ENCODE peak calls at places on chromosome 3, in four cellular contexts. X, M, D and L are unnamed samples.

GRCh38 chr3:140274429-140274828 is 339.4 kb downstream of the CLSTN2 start:
- DNase-seq in X (no peak), M (no peak), D (no peak), L (no peak)

GRCh38 chr3:129240436-129240835 is 9.0 kb upstream of the COPG1 start:
- DNase-seq in X (no peak), M (no peak), D (no peak), L (no peak)

GRCh38 chr3:160150525-160150924 is 74.7 kb upstream of the C3orf80 start:
- DNase-seq in X (no peak), M (no peak), D (no peak), L (no peak)

GRCh38 chr3:100613721-100614390 is 4.5 kb downstream of the ADGRG7 start:
- DNase-seq in X (no peak), M (no peak), D (no peak), L (peak; percentile 83)

GRCh38 chr3:178476886-178477285 is 59.4 kb upstream of the KCNMB2 start:
- DNase-seq in X (no peak), M (no peak), D (no peak), L (no peak)

GRCh38 chr3:45631486-45631885 is 36.9 kb downstream of the LIMD1 start:
- DNase-seq in X (no peak), M (no peak), D (peak; percentile 40), L (no peak)

GRCh38 chr3:38988955-38989354 is 62.8 kb downstream of the SCN11A start:
- DNase-seq in X (no peak), M (no peak), D (no peak), L (no peak)

GRCh38 chr3:114095808-114096207 is 39.3 kb downstream of the QTRT2 start:
- DNase-seq in X (no peak), M (no peak), D (no peak), L (no peak)

GRCh38 chr3:195182470-195182795 is 88.5 kb downstream of the XXYLT1 start:
- DNase-seq in X (no peak), M (no peak), D (no peak), L (no peak)

GRCh38 chr3:62710761-62711160 is 164.5 kb downstream of the CADPS start:
- DNase-seq in X (no peak), M (no peak), D (no peak), L (no peak)

GRCh38 chr3:133792171-133792763 is 13.3 kb upstream of the SRPRB start:
- DNase-seq in X (no peak), M (no peak), D (no peak), L (no peak)

GRCh38 chr3:32198011-32198410 is 40.5 kb upstream of the CMTM8 start:
- DNase-seq in X (no peak), M (no peak), D (no peak), L (no peak)

GRCh38 chr3:126125781-126126251 is 41.9 kb upstream of the SLC41A3 start:
- DNase-seq in X (peak; percentile 4), M (no peak), D (no peak), L (no peak)

GRCh38 chr3:45958333-45958791 is 15.1 kb downstream of the CXCR6 start:
- DNase-seq in X (no peak), M (no peak), D (no peak), L (no peak)

GRCh38 chr3:155282416-155283091 is 10.9 kb downstream of the STRIT1 start:
- DNase-seq in X (no peak), M (no peak), D (peak; percentile 66), L (peak; percentile 23)

GRCh38 chr3:46429671-46430070 is 22.6 kb downstream of the CCRL2 start:
- DNase-seq in X (no peak), M (no peak), D (no peak), L (no peak)

GRCh38 chr3:180523040-180523439 is 78.9 kb upstream of the TTC14 start:
- DNase-seq in X (no peak), M (no peak), D (no peak), L (no peak)

GRCh38 chr3:121796970-121797369 is 37.9 kb downstream of the IQCB1 start:
- DNase-seq in X (no peak), M (no peak), D (no peak), L (no peak)

DNA sequence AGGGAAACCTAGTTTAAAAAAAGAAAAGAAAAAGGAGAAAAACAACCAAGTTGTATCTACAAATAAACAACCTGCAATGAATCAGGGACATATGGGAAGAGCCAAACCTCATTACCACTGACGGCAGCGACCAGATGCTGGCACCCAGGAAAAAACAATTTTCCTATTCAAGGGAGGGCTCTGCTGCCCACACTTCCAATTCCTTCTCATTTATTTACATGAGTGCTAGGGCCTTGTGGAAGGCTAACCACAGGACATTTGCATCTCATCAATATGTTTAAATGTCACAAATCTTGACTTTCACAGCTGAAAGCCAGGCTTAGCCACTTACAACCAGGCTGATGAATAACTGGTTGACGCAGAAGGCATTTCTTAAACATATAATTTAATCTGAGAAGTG is 36.0 kb downstream of the RFTN1 start:
- DNase-seq in X (no peak), M (no peak), D (no peak), L (no peak)
- TF ChIP-seq TCF7 in X (no peak), M (no peak), D (no peak), L (no peak)

GRCh38 chr3:171614318-171614967 is 154.2 kb upstream of the TNIK start:
- DNase-seq in X (peak; percentile 68), M (no peak), D (peak; percentile 38), L (peak; percentile 4)
- TF ChIP-seq TCF7 in X (no peak), M (no peak), D (no peak), L (no peak)

DNA sequence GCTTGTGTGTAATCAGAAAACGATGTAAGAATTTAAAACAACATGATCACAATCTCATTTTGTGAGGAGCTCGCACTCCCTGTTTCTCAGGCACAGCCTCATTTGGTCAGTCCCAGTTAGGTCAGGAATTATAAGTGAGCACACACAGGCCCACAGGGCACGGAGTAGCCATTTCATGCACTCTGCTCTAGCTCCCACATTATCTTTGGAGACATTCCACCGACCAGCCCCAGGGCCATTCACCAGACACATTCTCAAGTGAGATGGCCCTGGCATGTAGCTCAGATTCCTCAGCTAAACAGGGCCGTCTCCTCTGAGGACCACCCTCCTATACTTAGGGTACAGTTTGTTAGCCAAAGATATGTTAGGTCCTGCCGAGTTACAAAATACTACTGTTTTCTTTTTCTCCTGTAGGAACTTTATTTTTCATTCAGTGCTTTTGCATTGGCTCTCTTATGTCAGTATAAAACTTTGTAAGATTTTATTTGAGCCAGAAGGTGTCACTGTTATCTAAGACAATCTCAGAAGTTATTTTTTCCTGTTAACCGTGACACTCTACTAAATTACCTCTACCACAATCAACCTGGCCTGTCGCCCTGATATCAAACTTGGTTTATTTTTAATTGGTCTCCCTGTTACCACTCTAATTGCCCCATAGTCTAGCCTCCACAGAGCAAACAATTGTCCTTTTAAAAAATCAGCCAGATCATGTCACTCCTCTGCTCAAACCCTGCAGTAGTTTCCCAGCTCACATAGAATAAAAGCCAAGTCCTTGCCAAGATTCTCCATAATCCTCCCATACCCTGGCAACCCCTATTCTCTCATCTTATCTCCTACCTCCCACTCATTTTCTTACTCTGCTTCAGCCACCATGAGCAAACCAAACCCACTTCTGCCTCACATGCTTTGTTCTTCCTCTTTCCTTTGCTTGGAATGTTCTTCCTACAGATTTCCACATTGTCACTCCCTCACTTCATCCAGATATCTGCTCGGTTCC is 105.7 kb downstream of the PPP2R3A start:
- DNase-seq in X (no peak), M (no peak), D (no peak), L (no peak)
- TF ChIP-seq TCF7 in X (no peak), M (no peak), D (no peak), L (no peak)

GRCh38 chr3:142586803-142587406 is 8.4 kb upstream of the ATR start:
- DNase-seq in X (no peak), M (no peak), D (peak; percentile 44), L (peak; percentile 85)
- TF ChIP-seq TCF7 in X (no peak), M (no peak), D (no peak), L (no peak)

DNA sequence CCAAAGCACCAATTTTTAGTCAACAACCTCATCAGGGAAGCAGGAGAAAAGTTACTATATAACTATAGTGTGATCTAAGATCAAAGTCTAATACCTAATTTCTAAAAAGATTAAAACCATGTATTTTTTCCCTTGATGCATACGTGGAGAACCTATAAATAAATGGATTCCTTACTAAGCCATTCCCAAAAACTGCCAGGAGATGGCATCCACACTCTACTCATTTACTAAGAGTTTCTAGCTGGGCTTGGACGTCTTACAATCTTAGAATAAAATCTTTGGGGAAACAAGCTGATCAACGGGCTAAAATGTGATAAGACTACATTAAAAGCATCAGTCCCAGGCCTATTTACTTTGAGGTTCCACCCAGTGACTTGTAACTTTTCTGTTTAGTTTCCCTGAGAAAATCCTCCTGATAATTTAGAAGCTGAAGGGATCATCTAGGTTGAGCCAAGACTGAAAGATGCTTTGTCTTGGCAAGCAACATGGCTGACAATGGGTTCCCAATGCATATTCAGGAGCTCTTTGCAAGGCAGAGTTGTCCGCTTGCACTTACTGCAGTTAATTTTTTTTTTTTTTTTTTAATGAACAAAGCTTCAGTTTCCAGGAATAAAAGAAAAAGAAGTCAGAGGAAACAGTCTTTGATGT is 85.5 kb upstream of the FGF12 start:
- DNase-seq in X (no peak), M (no peak), D (no peak), L (peak; percentile 54)
- TF ChIP-seq TCF7 in X (no peak), M (no peak), D (no peak), L (no peak)

DNA sequence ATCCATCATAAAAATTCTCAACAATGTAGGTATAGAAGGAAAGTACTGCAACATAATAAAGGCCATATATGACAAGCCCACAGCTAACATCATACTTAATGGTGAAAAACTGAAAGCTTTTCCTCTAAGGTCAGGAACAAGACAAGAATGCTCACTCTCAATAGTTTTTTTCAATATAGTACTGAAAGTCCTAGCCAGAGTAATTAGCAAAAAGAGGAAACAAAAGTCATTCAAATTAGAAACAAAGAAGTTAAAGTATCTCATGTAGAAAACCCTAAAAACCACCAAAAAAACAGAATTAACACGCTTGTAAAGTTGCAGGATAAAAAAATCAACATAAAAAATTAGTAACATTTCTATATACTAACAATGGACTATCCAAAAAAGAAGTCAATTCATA is 61.8 kb downstream of the MYH15 start:
- DNase-seq in X (no peak), M (peak; percentile 24), D (no peak), L (no peak)
- TF ChIP-seq TCF7 in X (no peak), M (no peak), D (no peak), L (no peak)